ENCODE peak calls at places on chromosomes 4 and X, in nine cellular contexts. One of them, this sample, is unnamed.

GRCh38 chrX:140712413-140713173 is 3.0 kb downstream of the LINC00632 start:
- DNase-seq in GM20000: no peak
- DNase-seq in sigmoid colon: peak; percentile 67
- DNase-seq in H7: peak; percentile 63
- DNase-seq in HFF-Myc: peak; percentile 2
- DNase-seq in NAMALWA: no peak
- DNase-seq in stimulated activated CD8-positive, alpha-beta memory T cell treated with anti-CD3 and anti-CD28 coated beads, Interleukin-4, amount 100 ng/mL, for 4 hours: no peak
- DNase-seq in right atrium auricular region: peak; percentile 62
- DNase-seq in NCI-H1105: peak; percentile 19
- DNase-seq in this sample: peak; percentile 11

GRCh38 chr4:2254665-2255500 is 7.0 kb downstream of the MXD4 start:
- DNase-seq in GM20000: no peak
- DNase-seq in sigmoid colon: peak; percentile 57
- DNase-seq in H7: peak; percentile 43
- DNase-seq in HFF-Myc: no peak
- DNase-seq in NAMALWA: no peak
- DNase-seq in stimulated activated CD8-positive, alpha-beta memory T cell treated with anti-CD3 and anti-CD28 coated beads, Interleukin-4, amount 100 ng/mL, for 4 hours: no peak
- DNase-seq in right atrium auricular region: peak; percentile 53
- DNase-seq in NCI-H1105: no peak
- DNase-seq in this sample: no peak

GRCh38 chr4:169914871-169915270 is 111.3 kb downstream of the MFAP3L start:
- DNase-seq in GM20000: no peak
- DNase-seq in sigmoid colon: no peak
- DNase-seq in H7: no peak
- DNase-seq in HFF-Myc: no peak
- DNase-seq in NAMALWA: no peak
- DNase-seq in stimulated activated CD8-positive, alpha-beta memory T cell treated with anti-CD3 and anti-CD28 coated beads, Interleukin-4, amount 100 ng/mL, for 4 hours: no peak
- DNase-seq in right atrium auricular region: no peak
- DNase-seq in NCI-H1105: no peak
- DNase-seq in this sample: no peak

GRCh38 chr4:26779674-26780073 is 81.0 kb upstream of the STIM2 start:
- DNase-seq in GM20000: no peak
- DNase-seq in sigmoid colon: no peak
- DNase-seq in H7: no peak
- DNase-seq in HFF-Myc: no peak
- DNase-seq in NAMALWA: no peak
- DNase-seq in stimulated activated CD8-positive, alpha-beta memory T cell treated with anti-CD3 and anti-CD28 coated beads, Interleukin-4, amount 100 ng/mL, for 4 hours: no peak
- DNase-seq in right atrium auricular region: no peak
- DNase-seq in NCI-H1105: no peak
- DNase-seq in this sample: no peak

GRCh38 chr4:161419822-161420221 is 744.0 kb downstream of the FSTL5 start:
- DNase-seq in GM20000: no peak
- DNase-seq in sigmoid colon: no peak
- DNase-seq in H7: peak; percentile 8
- DNase-seq in HFF-Myc: no peak
- DNase-seq in NAMALWA: peak; percentile 45
- DNase-seq in stimulated activated CD8-positive, alpha-beta memory T cell treated with anti-CD3 and anti-CD28 coated beads, Interleukin-4, amount 100 ng/mL, for 4 hours: no peak
- DNase-seq in right atrium auricular region: no peak
- DNase-seq in NCI-H1105: no peak
- DNase-seq in this sample: no peak

GRCh38 chr4:118997601-118998000 is 108.9 kb downstream of the SYNPO2 start:
- DNase-seq in GM20000: no peak
- DNase-seq in sigmoid colon: no peak
- DNase-seq in H7: no peak
- DNase-seq in HFF-Myc: no peak
- DNase-seq in NAMALWA: no peak
- DNase-seq in stimulated activated CD8-positive, alpha-beta memory T cell treated with anti-CD3 and anti-CD28 coated beads, Interleukin-4, amount 100 ng/mL, for 4 hours: no peak
- DNase-seq in right atrium auricular region: no peak
- DNase-seq in NCI-H1105: no peak
- DNase-seq in this sample: no peak

GRCh38 chrX:134671207-134671750 is 13.0 kb upstream of the PLAC1 start:
- DNase-seq in GM20000: no peak
- DNase-seq in sigmoid colon: no peak
- DNase-seq in H7: no peak
- DNase-seq in HFF-Myc: no peak
- DNase-seq in NAMALWA: no peak
- DNase-seq in stimulated activated CD8-positive, alpha-beta memory T cell treated with anti-CD3 and anti-CD28 coated beads, Interleukin-4, amount 100 ng/mL, for 4 hours: no peak
- DNase-seq in right atrium auricular region: no peak
- DNase-seq in NCI-H1105: no peak
- DNase-seq in this sample: no peak

GRCh38 chrX:48090123-48090522 is 18.7 kb upstream of the ZNF630 start:
- DNase-seq in GM20000: no peak
- DNase-seq in sigmoid colon: no peak
- DNase-seq in H7: no peak
- DNase-seq in HFF-Myc: no peak
- DNase-seq in NAMALWA: no peak
- DNase-seq in stimulated activated CD8-positive, alpha-beta memory T cell treated with anti-CD3 and anti-CD28 coated beads, Interleukin-4, amount 100 ng/mL, for 4 hours: no peak
- DNase-seq in right atrium auricular region: no peak
- DNase-seq in NCI-H1105: no peak
- DNase-seq in this sample: no peak

GRCh38 chr4:114383721-114384120 is 214.9 kb upstream of the UGT8 start:
- DNase-seq in GM20000: no peak
- DNase-seq in sigmoid colon: no peak
- DNase-seq in H7: no peak
- DNase-seq in HFF-Myc: peak; percentile 31
- DNase-seq in NAMALWA: no peak
- DNase-seq in stimulated activated CD8-positive, alpha-beta memory T cell treated with anti-CD3 and anti-CD28 coated beads, Interleukin-4, amount 100 ng/mL, for 4 hours: no peak
- DNase-seq in right atrium auricular region: no peak
- DNase-seq in NCI-H1105: no peak
- DNase-seq in this sample: no peak

GRCh38 chrX:68693481-68694410 is 46.3 kb downstream of the STARD8 start:
- DNase-seq in GM20000: peak; percentile 43
- DNase-seq in sigmoid colon: peak; percentile 90
- DNase-seq in H7: peak; percentile 94
- DNase-seq in HFF-Myc: no peak
- DNase-seq in NAMALWA: no peak
- DNase-seq in stimulated activated CD8-positive, alpha-beta memory T cell treated with anti-CD3 and anti-CD28 coated beads, Interleukin-4, amount 100 ng/mL, for 4 hours: no peak
- DNase-seq in right atrium auricular region: peak; percentile 84
- DNase-seq in NCI-H1105: peak; percentile 10
- DNase-seq in this sample: peak; percentile 69

GRCh38 chr4:132383571-132384199 is 765.4 kb upstream of the PCDH10 start:
- DNase-seq in GM20000: no peak
- DNase-seq in sigmoid colon: no peak
- DNase-seq in H7: no peak
- DNase-seq in HFF-Myc: no peak
- DNase-seq in NAMALWA: no peak
- DNase-seq in stimulated activated CD8-positive, alpha-beta memory T cell treated with anti-CD3 and anti-CD28 coated beads, Interleukin-4, amount 100 ng/mL, for 4 hours: no peak
- DNase-seq in right atrium auricular region: no peak
- DNase-seq in NCI-H1105: no peak
- DNase-seq in this sample: no peak

GRCh38 chrX:55120767-55121358 is 32.0 kb downstream of the PAGE2 start:
- DNase-seq in GM20000: no peak
- DNase-seq in sigmoid colon: no peak
- DNase-seq in H7: no peak
- DNase-seq in HFF-Myc: no peak
- DNase-seq in NAMALWA: no peak
- DNase-seq in stimulated activated CD8-positive, alpha-beta memory T cell treated with anti-CD3 and anti-CD28 coated beads, Interleukin-4, amount 100 ng/mL, for 4 hours: no peak
- DNase-seq in right atrium auricular region: no peak
- DNase-seq in NCI-H1105: no peak
- DNase-seq in this sample: no peak

GRCh38 chrX:151870603-151871002 is 42.1 kb upstream of the MAGEA4 start:
- DNase-seq in GM20000: no peak
- DNase-seq in sigmoid colon: no peak
- DNase-seq in H7: no peak
- DNase-seq in HFF-Myc: peak; percentile 24
- DNase-seq in NAMALWA: no peak
- DNase-seq in stimulated activated CD8-positive, alpha-beta memory T cell treated with anti-CD3 and anti-CD28 coated beads, Interleukin-4, amount 100 ng/mL, for 4 hours: no peak
- DNase-seq in right atrium auricular region: no peak
- DNase-seq in NCI-H1105: no peak
- DNase-seq in this sample: no peak

GRCh38 chr4:182434720-182435119 is 191.5 kb downstream of the TENM3 start:
- DNase-seq in GM20000: no peak
- DNase-seq in sigmoid colon: no peak
- DNase-seq in H7: no peak
- DNase-seq in HFF-Myc: no peak
- DNase-seq in NAMALWA: no peak
- DNase-seq in stimulated activated CD8-positive, alpha-beta memory T cell treated with anti-CD3 and anti-CD28 coated beads, Interleukin-4, amount 100 ng/mL, for 4 hours: no peak
- DNase-seq in right atrium auricular region: no peak
- DNase-seq in NCI-H1105: no peak
- DNase-seq in this sample: no peak

GRCh38 chrX:116031331-116031730 is 139.2 kb upstream of the AGTR2 start:
- DNase-seq in GM20000: no peak
- DNase-seq in sigmoid colon: no peak
- DNase-seq in H7: no peak
- DNase-seq in HFF-Myc: no peak
- DNase-seq in NAMALWA: no peak
- DNase-seq in stimulated activated CD8-positive, alpha-beta memory T cell treated with anti-CD3 and anti-CD28 coated beads, Interleukin-4, amount 100 ng/mL, for 4 hours: no peak
- DNase-seq in right atrium auricular region: no peak
- DNase-seq in NCI-H1105: no peak
- DNase-seq in this sample: no peak

GRCh38 chr4:26568446-26568994 is 15.4 kb upstream of the TBC1D19 start:
- DNase-seq in GM20000: no peak
- DNase-seq in sigmoid colon: no peak
- DNase-seq in H7: no peak
- DNase-seq in HFF-Myc: peak; percentile 69
- DNase-seq in NAMALWA: no peak
- DNase-seq in stimulated activated CD8-positive, alpha-beta memory T cell treated with anti-CD3 and anti-CD28 coated beads, Interleukin-4, amount 100 ng/mL, for 4 hours: no peak
- DNase-seq in right atrium auricular region: no peak
- DNase-seq in NCI-H1105: no peak
- DNase-seq in this sample: no peak

GRCh38 chr4:139528377-139529005 is 27.5 kb downstream of the SETD7 start:
- DNase-seq in GM20000: peak; percentile 21
- DNase-seq in sigmoid colon: peak; percentile 89
- DNase-seq in H7: no peak
- DNase-seq in HFF-Myc: peak; percentile 63
- DNase-seq in NAMALWA: no peak
- DNase-seq in stimulated activated CD8-positive, alpha-beta memory T cell treated with anti-CD3 and anti-CD28 coated beads, Interleukin-4, amount 100 ng/mL, for 4 hours: no peak
- DNase-seq in right atrium auricular region: peak; percentile 77
- DNase-seq in NCI-H1105: no peak
- DNase-seq in this sample: peak; percentile 62

GRCh38 chr4:1952046-1952700 is 56.6 kb downstream of the NELFA start:
- DNase-seq in GM20000: no peak
- DNase-seq in sigmoid colon: no peak
- DNase-seq in H7: no peak
- DNase-seq in HFF-Myc: no peak
- DNase-seq in NAMALWA: no peak
- DNase-seq in stimulated activated CD8-positive, alpha-beta memory T cell treated with anti-CD3 and anti-CD28 coated beads, Interleukin-4, amount 100 ng/mL, for 4 hours: no peak
- DNase-seq in right atrium auricular region: no peak
- DNase-seq in NCI-H1105: no peak
- DNase-seq in this sample: no peak

GRCh38 chrX:43664708-43665107 is 8.6 kb downstream of the MAOA start:
- DNase-seq in GM20000: no peak
- DNase-seq in sigmoid colon: no peak
- DNase-seq in H7: no peak
- DNase-seq in HFF-Myc: no peak
- DNase-seq in NAMALWA: no peak
- DNase-seq in stimulated activated CD8-positive, alpha-beta memory T cell treated with anti-CD3 and anti-CD28 coated beads, Interleukin-4, amount 100 ng/mL, for 4 hours: no peak
- DNase-seq in right atrium auricular region: no peak
- DNase-seq in NCI-H1105: no peak
- DNase-seq in this sample: no peak

GRCh38 chr4:56937262-56937661 is 29.6 kb downstream of the REST start:
- DNase-seq in GM20000: no peak
- DNase-seq in sigmoid colon: no peak
- DNase-seq in H7: no peak
- DNase-seq in HFF-Myc: peak; percentile 25
- DNase-seq in NAMALWA: no peak
- DNase-seq in stimulated activated CD8-positive, alpha-beta memory T cell treated with anti-CD3 and anti-CD28 coated beads, Interleukin-4, amount 100 ng/mL, for 4 hours: no peak
- DNase-seq in right atrium auricular region: no peak
- DNase-seq in NCI-H1105: no peak
- DNase-seq in this sample: no peak

GRCh38 chr4:22170353-22170752 is 221.8 kb upstream of the KCNIP4 start:
- DNase-seq in GM20000: no peak
- DNase-seq in sigmoid colon: no peak
- DNase-seq in H7: no peak
- DNase-seq in HFF-Myc: no peak
- DNase-seq in NAMALWA: no peak
- DNase-seq in stimulated activated CD8-positive, alpha-beta memory T cell treated with anti-CD3 and anti-CD28 coated beads, Interleukin-4, amount 100 ng/mL, for 4 hours: no peak
- DNase-seq in right atrium auricular region: no peak
- DNase-seq in NCI-H1105: no peak
- DNase-seq in this sample: no peak

GRCh38 chr4:100898844-100899243 is 381.0 kb upstream of the EMCN start:
- DNase-seq in GM20000: no peak
- DNase-seq in sigmoid colon: no peak
- DNase-seq in H7: no peak
- DNase-seq in HFF-Myc: no peak
- DNase-seq in NAMALWA: no peak
- DNase-seq in stimulated activated CD8-positive, alpha-beta memory T cell treated with anti-CD3 and anti-CD28 coated beads, Interleukin-4, amount 100 ng/mL, for 4 hours: no peak
- DNase-seq in right atrium auricular region: no peak
- DNase-seq in NCI-H1105: no peak
- DNase-seq in this sample: no peak

GRCh38 chrX:21883258-21883657 is 27.5 kb downstream of the YY2 start:
- DNase-seq in GM20000: no peak
- DNase-seq in sigmoid colon: peak; percentile 66
- DNase-seq in H7: no peak
- DNase-seq in HFF-Myc: no peak
- DNase-seq in NAMALWA: no peak
- DNase-seq in stimulated activated CD8-positive, alpha-beta memory T cell treated with anti-CD3 and anti-CD28 coated beads, Interleukin-4, amount 100 ng/mL, for 4 hours: no peak
- DNase-seq in right atrium auricular region: no peak
- DNase-seq in NCI-H1105: no peak
- DNase-seq in this sample: peak; percentile 18

GRCh38 chr4:155509619-155510018 is 132.9 kb upstream of the MAP9 start:
- DNase-seq in GM20000: no peak
- DNase-seq in sigmoid colon: no peak
- DNase-seq in H7: no peak
- DNase-seq in HFF-Myc: no peak
- DNase-seq in NAMALWA: no peak
- DNase-seq in stimulated activated CD8-positive, alpha-beta memory T cell treated with anti-CD3 and anti-CD28 coated beads, Interleukin-4, amount 100 ng/mL, for 4 hours: no peak
- DNase-seq in right atrium auricular region: no peak
- DNase-seq in NCI-H1105: no peak
- DNase-seq in this sample: no peak

GRCh38 chrX:133593531-133593930 is 178.2 kb upstream of the GPC4 start:
- DNase-seq in GM20000: no peak
- DNase-seq in sigmoid colon: no peak
- DNase-seq in H7: no peak
- DNase-seq in HFF-Myc: no peak
- DNase-seq in NAMALWA: no peak
- DNase-seq in stimulated activated CD8-positive, alpha-beta memory T cell treated with anti-CD3 and anti-CD28 coated beads, Interleukin-4, amount 100 ng/mL, for 4 hours: no peak
- DNase-seq in right atrium auricular region: no peak
- DNase-seq in NCI-H1105: no peak
- DNase-seq in this sample: no peak

GRCh38 chrX:65985922-65986588 is 53.8 kb downstream of the VSIG4 start:
- DNase-seq in GM20000: peak; percentile 38
- DNase-seq in sigmoid colon: no peak
- DNase-seq in H7: peak; percentile 29
- DNase-seq in HFF-Myc: peak; percentile 10
- DNase-seq in NAMALWA: peak; percentile 61
- DNase-seq in stimulated activated CD8-positive, alpha-beta memory T cell treated with anti-CD3 and anti-CD28 coated beads, Interleukin-4, amount 100 ng/mL, for 4 hours: peak; percentile 48
- DNase-seq in right atrium auricular region: no peak
- DNase-seq in NCI-H1105: peak; percentile 22
- DNase-seq in this sample: peak; percentile 12

GRCh38 chr4:15366660-15367059 is 61.2 kb upstream of the C1QTNF7 start:
- DNase-seq in GM20000: no peak
- DNase-seq in sigmoid colon: no peak
- DNase-seq in H7: no peak
- DNase-seq in HFF-Myc: no peak
- DNase-seq in NAMALWA: no peak
- DNase-seq in stimulated activated CD8-positive, alpha-beta memory T cell treated with anti-CD3 and anti-CD28 coated beads, Interleukin-4, amount 100 ng/mL, for 4 hours: no peak
- DNase-seq in right atrium auricular region: no peak
- DNase-seq in NCI-H1105: no peak
- DNase-seq in this sample: no peak

GRCh38 chr4:155999743-156000142 is 46.1 kb upstream of the CTSO start:
- DNase-seq in GM20000: peak; percentile 44
- DNase-seq in sigmoid colon: no peak
- DNase-seq in H7: peak; percentile 51
- DNase-seq in HFF-Myc: no peak
- DNase-seq in NAMALWA: no peak
- DNase-seq in stimulated activated CD8-positive, alpha-beta memory T cell treated with anti-CD3 and anti-CD28 coated beads, Interleukin-4, amount 100 ng/mL, for 4 hours: no peak
- DNase-seq in right atrium auricular region: no peak
- DNase-seq in NCI-H1105: no peak
- DNase-seq in this sample: no peak

This sample was measured in transverse colon.